ENCODE peak calls at places on chromosomes 2 and 18, in nine cellular contexts. W, X, L, F, Y, K, Q, I and N are unnamed samples.

GRCh38 chr2:105403785-105404698 is 5.2 kb upstream of the FHL2 start:
- DNase-seq in W (peak; percentile 62), X (peak; percentile 60), L (no peak), F (no peak), Y (peak; percentile 67), K (no peak), Q (peak; percentile 73), I (no peak), N (no peak)

GRCh38 chr18:7789853-7790552 is 222.9 kb downstream of the PTPRM start:
- DNase-seq in W (no peak), X (no peak), L (no peak), F (no peak), Y (peak; percentile 63), K (no peak), Q (no peak), I (no peak), N (no peak)

GRCh38 chr2:225581906-225582305 is 182.4 kb downstream of the NYAP2 start:
- DNase-seq in W (no peak), X (no peak), L (no peak), F (no peak), Y (no peak), K (no peak), Q (no peak), I (peak; percentile 56), N (no peak)

GRCh38 chr2:13109516-13109915 is 392.8 kb downstream of the TRIB2 start:
- DNase-seq in W (no peak), X (no peak), L (no peak), F (no peak), Y (no peak), K (no peak), Q (no peak), I (no peak), N (no peak)

GRCh38 chr18:55821219-55821618 is 233.2 kb upstream of the TCF4 start:
- DNase-seq in W (no peak), X (no peak), L (no peak), F (no peak), Y (no peak), K (no peak), Q (no peak), I (no peak), N (no peak)

GRCh38 chr2:235498556-235499305 is 4.9 kb downstream of the AGAP1 start:
- DNase-seq in W (no peak), X (no peak), L (no peak), F (no peak), Y (peak; percentile 44), K (no peak), Q (no peak), I (peak; percentile 50), N (no peak)

GRCh38 chr18:25229080-25229479 is 122.9 kb downstream of the ZNF521 start:
- DNase-seq in W (no peak), X (peak; percentile 57), L (no peak), F (no peak), Y (no peak), K (no peak), Q (no peak), I (no peak), N (no peak)

GRCh38 chr2:229387815-229388214 is 116.7 kb upstream of the PID1 start:
- DNase-seq in W (no peak), X (no peak), L (no peak), F (no peak), Y (no peak), K (no peak), Q (no peak), I (no peak), N (no peak)

GRCh38 chr2:1497122-1497611 is 83.9 kb downstream of the TPO start:
- DNase-seq in W (no peak), X (no peak), L (peak; percentile 57), F (peak; percentile 5), Y (no peak), K (no peak), Q (no peak), I (peak; percentile 51), N (peak; percentile 47)

GRCh38 chr18:61816071-61816470 is 76.7 kb downstream of the RNF152 start:
- DNase-seq in W (no peak), X (no peak), L (no peak), F (no peak), Y (no peak), K (no peak), Q (no peak), I (peak; percentile 68), N (no peak)

GRCh38 chr2:191545361-191545760 is 132.6 kb upstream of the NABP1 start:
- DNase-seq in W (no peak), X (no peak), L (no peak), F (no peak), Y (no peak), K (no peak), Q (no peak), I (no peak), N (no peak)

GRCh38 chr2:186125156-186125555 is 360.9 kb upstream of the ZC3H15 start:
- DNase-seq in W (no peak), X (no peak), L (no peak), F (no peak), Y (no peak), K (no peak), Q (no peak), I (no peak), N (no peak)

GRCh38 chr2:150425121-150425559 is 62.3 kb downstream of the RND3 start:
- DNase-seq in W (no peak), X (no peak), L (no peak), F (no peak), Y (no peak), K (no peak), Q (no peak), I (peak; percentile 15), N (no peak)

GRCh38 chr18:9148239-9148552 is 11.6 kb downstream of the ANKRD12 start:
- DNase-seq in W (no peak), X (no peak), L (no peak), F (no peak), Y (no peak), K (no peak), Q (no peak), I (no peak), N (no peak)

GRCh38 chr2:96636772-96637171 is 1.3 kb downstream of the KANSL3 start:
- DNase-seq in W (no peak), X (no peak), L (no peak), F (no peak), Y (no peak), K (no peak), Q (peak; percentile 31), I (peak; percentile 47), N (no peak)
- H3K27ac ChIP-seq in W (peak overlapping the region; percentile 93), X (peak overlapping the region; percentile 96), L (peak overlapping the region; percentile 92), F (peak overlapping the region; percentile 95), Y (peak overlapping the region; percentile 98), K (no peak overlapping the region), Q (peak overlapping the region; percentile 89), I (peak overlapping the region; percentile 97), N (no peak overlapping the region)

DNA sequence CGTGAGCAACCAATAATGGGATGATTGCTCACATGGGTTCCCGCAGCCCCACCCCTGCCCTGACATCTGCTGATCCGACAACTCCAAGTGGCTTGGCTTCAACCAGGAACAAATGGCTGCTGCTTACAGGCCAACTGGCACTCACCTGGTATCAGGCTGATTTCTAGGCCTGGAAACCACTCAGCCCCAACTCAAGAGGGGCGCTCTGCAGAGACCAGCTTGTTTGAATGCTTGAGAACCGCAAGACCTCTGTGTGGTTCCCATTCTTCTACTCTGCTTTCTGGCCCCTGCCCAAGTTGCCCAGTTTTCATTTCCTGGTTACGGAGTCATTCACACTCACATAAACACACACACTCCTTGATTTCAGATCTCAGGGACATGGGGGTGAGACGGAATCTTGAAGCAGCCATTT is 52.0 kb downstream of the TNP1 start:
- DNase-seq in W (no peak), X (no peak), L (no peak), F (no peak), Y (no peak), K (no peak), Q (no peak), I (no peak), N (no peak)
- TF ChIP-seq EP300 in W (no peak), X (no peak), L (no peak), F (no peak), Y (no peak), K (no peak), Q (no peak), I (no peak), N (no peak)

GRCh38 chr2:37917281-37918228 is 7.5 kb upstream of the RMDN2 start:
- DNase-seq in W (no peak), X (no peak), L (no peak), F (no peak), Y (no peak), K (no peak), Q (no peak), I (no peak), N (no peak)

GRCh38 chr2:37915773-37916172 is 9.3 kb upstream of the RMDN2 start:
- DNase-seq in W (no peak), X (no peak), L (no peak), F (no peak), Y (no peak), K (no peak), Q (no peak), I (no peak), N (no peak)

GRCh38 chr2:37914340-37914739 is 10.7 kb upstream of the RMDN2 start:
- DNase-seq in W (no peak), X (no peak), L (no peak), F (no peak), Y (no peak), K (no peak), Q (no peak), I (no peak), N (no peak)

GRCh38 chr2:37918742-37919186 is 6.3 kb upstream of the RMDN2 start:
- DNase-seq in W (no peak), X (no peak), L (no peak), F (no peak), Y (no peak), K (no peak), Q (no peak), I (no peak), N (no peak)

DNA sequence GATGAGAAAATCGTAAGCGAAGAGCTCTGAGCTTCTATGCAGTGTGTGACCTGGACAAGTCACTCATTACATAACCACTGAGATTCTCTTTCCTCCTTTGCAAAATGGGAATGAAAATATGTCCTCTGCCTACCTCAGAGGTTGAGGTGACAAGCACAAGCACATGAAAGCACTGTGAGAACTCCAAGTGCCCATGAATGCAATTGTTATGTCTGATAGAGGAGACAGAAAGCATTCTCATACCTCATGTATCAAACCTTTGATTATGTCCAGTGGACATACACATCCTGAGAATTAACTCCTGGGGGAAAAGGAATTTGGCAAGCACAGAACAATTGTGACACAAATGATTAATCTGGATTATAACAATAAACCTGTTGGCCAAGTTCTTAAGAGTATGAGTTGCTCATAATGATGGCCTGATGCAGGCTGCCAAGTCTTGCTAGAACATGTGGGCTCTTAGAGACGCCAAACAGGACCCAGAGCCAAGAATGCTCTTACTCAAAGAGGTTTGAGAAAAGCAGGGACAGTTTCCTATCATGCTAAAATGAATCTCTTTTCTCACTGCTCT is 8.5 kb upstream of the RMDN2 start:
- DNase-seq in W (peak; percentile 44), X (no peak), L (peak; percentile 97), F (no peak), Y (peak; percentile 11), K (no peak), Q (peak; percentile 55), I (no peak), N (peak; percentile 78)
- H3K27ac ChIP-seq in W (no peak overlapping the region), X (no peak overlapping the region), L (peak overlapping the region; percentile 83), F (no peak overlapping the region), Y (no peak overlapping the region), K (no peak overlapping the region), Q (peak overlapping the region; percentile 63), I (peak overlapping the region; percentile 53), N (peak overlapping the region; percentile 52)

DNA sequence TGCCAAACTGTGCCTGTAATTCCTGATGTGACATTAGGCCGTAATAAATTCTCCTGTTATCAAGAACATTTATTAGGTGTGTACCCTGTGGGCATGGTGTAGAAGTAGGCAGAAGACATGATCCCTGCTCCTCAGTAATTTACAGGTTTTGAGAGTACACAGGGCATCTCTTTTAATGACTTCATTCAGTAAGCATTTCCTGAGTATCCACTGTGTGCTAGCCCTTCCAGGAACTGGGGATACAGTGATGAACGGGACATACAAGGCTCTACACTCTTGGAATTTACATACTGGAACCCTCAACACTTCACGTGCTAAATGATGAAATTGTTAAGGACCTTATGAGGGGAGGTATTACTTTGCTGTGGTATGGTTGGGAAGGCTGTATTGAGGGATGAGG is 30.2 kb downstream of the DIS3L2 start:
- DNase-seq in W (no peak), X (no peak), L (no peak), F (no peak), Y (no peak), K (no peak), Q (no peak), I (no peak), N (no peak)
- TF ChIP-seq EP300 in W (no peak), X (no peak), L (no peak), F (no peak), Y (no peak), K (no peak), Q (no peak), I (no peak), N (no peak)